ENCODE peak calls at places on chromosomes 6 and 20, in six cellular contexts. Z is amniotic epithelial cell; J is NCI-H345; T is KBM-7; F is colonic mucosa; U is CD4-positive, alpha-beta T cell. B is an unnamed sample.

GRCh38 chr20:25361287-25361683 is 29.4 kb downstream of the ABHD12 start:
- DNase-seq in J (no peak), Z (peak), T (no peak), F (no peak), U (no peak), B (no peak)

GRCh38 chr20:35883778-35884540 is 70.3 kb downstream of the SCAND1 start:
- DNase-seq in U (peak), J (peak), T (peak), F (peak), Z (peak), B (peak)

GRCh38 chr6:41970436-41970846 is 28.8 kb upstream of the CCND3 start:
- DNase-seq in F (no peak), U (no peak), Z (peak), J (no peak), T (peak), B (no peak)

GRCh38 chr20:54197621-54198604 is 10.0 kb upstream of the PFDN4 start:
- DNase-seq in Z (peak), T (no peak), J (no peak), F (no peak), U (no peak), B (no peak)

GRCh38 chr6:3455121-3455489 is 1.7 kb downstream of the SLC22A23 start:
- DNase-seq in T (no peak), J (no peak), F (peak), U (peak), Z (no peak), B (no peak)

GRCh38 chr6:26568601-26569432 is 27.9 kb upstream of the ABT1 start:
- DNase-seq in Z (peak), U (peak), T (peak), F (peak), J (peak), B (peak)

GRCh38 chr20:32019156-32019510 is 8.9 kb downstream of the CCM2L start:
- DNase-seq in J (peak), T (no peak), F (no peak), Z (no peak), U (no peak), B (no peak)

GRCh38 chr20:35329435-35330139 is 37.4 kb upstream of the FAM83C start:
- DNase-seq in J (peak), Z (peak), U (no peak), T (peak), F (peak), B (no peak)

GRCh38 chr6:127347188-127347587 is 3.8 kb upstream of the ECHDC1 start:
- DNase-seq in Z (peak), T (no peak), U (no peak), F (no peak), J (no peak), B (no peak)

GRCh38 chr20:50834599-50835005 is 39.7 kb downstream of the BCAS4 start:
- DNase-seq in F (no peak), T (no peak), J (no peak), Z (peak), U (no peak), B (no peak)

GRCh38 chr6:3750324-3751018 is 1.0 kb downstream of the PXDC1 start:
- DNase-seq in F (peak), T (peak), U (no peak), Z (peak), J (peak), B (peak)